ENCODE peak calls at places on chromosomes 7 and 10, in eight cellular contexts. H, N, T, R, K, D, J and B are unnamed samples.

GRCh38 chr10:43131256-43131655 is 7.0 kb upstream of the CSGALNACT2 start:
- DNase-seq in H (no peak), N (no peak), T (no peak), R (no peak), K (peak), D (no peak), J (no peak), B (no peak)

GRCh38 chr7:142438235-142438922 is 180.5 kb upstream of the PRSS58 start:
- DNase-seq in H (peak), N (no peak), T (peak), R (peak), K (no peak), D (no peak), J (peak), B (peak)

GRCh38 chr10:18214692-18215563 is 74.7 kb downstream of the CACNB2 start:
- DNase-seq in H (peak), N (peak), T (peak), R (peak), K (no peak), D (no peak), J (peak), B (peak)

GRCh38 chr10:120514035-120514620 is 57.1 kb downstream of the PLPP4 start:
- DNase-seq in H (peak), N (no peak), T (peak), R (peak), K (no peak), D (no peak), J (peak), B (peak)

GRCh38 chr7:155213385-155213784 is 84.3 kb upstream of the INSIG1 start:
- DNase-seq in H (peak), N (no peak), T (no peak), R (peak), K (no peak), D (no peak), J (no peak), B (no peak)

GRCh38 chr7:90311185-90311584 is 9.9 kb downstream of the FAM237B start:
- DNase-seq in H (no peak), N (no peak), T (no peak), R (no peak), K (no peak), D (no peak), J (no peak), B (no peak)

GRCh38 chr7:151146761-151147160 is 20.7 kb downstream of the GBX1 start:
- DNase-seq in H (no peak), N (no peak), T (no peak), R (no peak), K (no peak), D (no peak), J (no peak), B (no peak)

GRCh38 chr10:92419740-92420553 is 129.0 kb downstream of the MARCHF5 start:
- DNase-seq in H (no peak), N (no peak), T (no peak), R (peak), K (peak), D (no peak), J (no peak), B (peak)

GRCh38 chr7:151382079-151382885 is 27.6 kb downstream of the WDR86 start:
- DNase-seq in H (no peak), N (no peak), T (no peak), R (no peak), K (no peak), D (no peak), J (no peak), B (no peak)

GRCh38 chr7:133139350-133139749 is 57.5 kb upstream of the CHCHD3 start:
- DNase-seq in H (peak), N (no peak), T (peak), R (peak), K (no peak), D (no peak), J (peak), B (peak)

GRCh38 chr10:3865565-3865964 is 80.6 kb upstream of the KLF6 start:
- DNase-seq in H (no peak), N (no peak), T (no peak), R (no peak), K (no peak), D (no peak), J (no peak), B (no peak)

GRCh38 chr10:114634607-114634974 is 23.5 kb downstream of the ABLIM1 start:
- DNase-seq in H (peak), N (peak), T (no peak), R (peak), K (peak), D (no peak), J (peak), B (peak)

DNA sequence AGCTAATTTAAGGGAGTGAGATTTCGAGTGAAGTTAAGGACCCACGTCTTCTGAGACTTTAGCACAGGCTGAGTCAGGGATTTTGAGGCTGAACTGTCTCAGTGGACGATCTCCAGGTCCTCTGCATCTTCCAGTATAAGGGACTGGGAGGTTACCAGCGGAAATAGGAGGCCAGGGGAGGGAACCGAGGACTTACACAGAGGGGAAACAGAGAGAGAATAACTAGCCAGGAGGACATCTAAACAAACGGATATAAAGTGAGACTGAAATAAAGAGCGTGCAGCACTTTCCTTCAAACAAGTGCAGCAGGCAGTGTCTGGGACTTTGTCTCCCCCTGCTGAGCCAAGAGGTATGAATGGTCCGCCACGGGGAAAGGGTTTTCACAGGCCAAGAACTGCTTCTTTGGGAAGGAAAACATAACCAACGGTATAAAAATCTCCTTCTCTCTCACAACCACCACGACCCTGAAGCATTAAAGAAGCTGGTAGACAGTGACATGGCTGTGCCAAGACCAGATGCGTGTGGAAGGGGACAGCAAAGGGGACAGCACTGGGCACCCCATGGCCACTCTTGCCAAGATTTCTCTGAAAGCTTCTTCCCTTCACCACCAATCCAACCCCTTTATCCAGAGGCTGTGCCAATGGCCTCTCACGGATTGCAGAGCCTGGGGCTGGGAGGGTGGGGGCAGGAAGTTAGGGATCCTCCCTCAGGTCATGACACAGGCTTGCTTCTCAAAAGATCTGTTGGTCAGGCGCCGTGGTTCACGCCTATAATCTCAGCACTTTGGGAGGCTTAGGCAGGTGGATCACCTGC is 72.0 kb downstream of the SLC37A3 start:
- DNase-seq in H (peak), N (peak), T (peak), R (peak), K (peak), D (no peak), J (peak), B (peak)
- TF ChIP-seq CTCF in H (peak), N (no peak), T (peak), R (peak), K (peak), D (peak), J (peak), B (peak)

GRCh38 chr10:1607466-1607865 is 129.9 kb downstream of the ADARB2 start:
- DNase-seq in H (no peak), N (no peak), T (no peak), R (no peak), K (no peak), D (no peak), J (no peak), B (no peak)

GRCh38 chr10:1610986-1611770 is 126.1 kb downstream of the ADARB2 start:
- DNase-seq in H (no peak), N (no peak), T (no peak), R (no peak), K (no peak), D (no peak), J (no peak), B (no peak)

GRCh38 chr10:1609596-1609995 is 127.7 kb downstream of the ADARB2 start:
- DNase-seq in H (no peak), N (no peak), T (no peak), R (no peak), K (no peak), D (no peak), J (no peak), B (no peak)

GRCh38 chr10:1608408-1609037 is 128.8 kb downstream of the ADARB2 start:
- DNase-seq in H (no peak), N (no peak), T (no peak), R (no peak), K (no peak), D (no peak), J (no peak), B (no peak)

DNA sequence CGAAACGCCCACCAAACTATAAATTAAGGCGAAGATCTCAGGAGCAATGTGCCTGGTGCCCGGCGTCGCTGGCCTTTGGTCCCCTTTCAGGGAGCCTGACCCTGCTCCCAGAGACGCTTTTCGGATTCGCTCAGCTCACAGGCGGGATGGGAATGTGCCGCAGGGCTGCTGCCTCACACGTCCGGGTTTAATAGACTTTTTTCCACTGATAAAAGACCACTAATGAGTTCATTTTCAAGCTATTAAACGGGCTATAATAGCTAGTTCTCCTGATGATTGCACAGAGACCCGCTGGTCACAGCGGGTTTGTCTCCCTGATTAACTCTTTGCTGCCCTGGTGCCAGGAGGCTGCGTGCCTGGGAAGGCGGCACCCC is 128.3 kb downstream of the ADARB2 start:
- DNase-seq in H (no peak), N (no peak), T (no peak), R (no peak), K (no peak), D (no peak), J (no peak), B (no peak)
- H3K4me3 ChIP-seq in H (no peak), N (no peak), T (no peak), R (no peak), K (no peak), D (no peak), J (no peak), B (no peak)

GRCh38 chr10:78408671-78409472 is 375.2 kb downstream of the RPS24 start:
- DNase-seq in H (peak), N (no peak), T (no peak), R (no peak), K (peak), D (no peak), J (no peak), B (no peak)
- TF ChIP-seq CTCF in H (peak), N (no peak), T (no peak), R (no peak), K (no peak), D (no peak), J (no peak), B (no peak)

GRCh38 chr10:51251110-51251509 is 176.8 kb downstream of the PRKG1 start:
- DNase-seq in H (no peak), N (no peak), T (no peak), R (no peak), K (no peak), D (no peak), J (no peak), B (no peak)

GRCh38 chr10:51244739-51245138 is 170.5 kb downstream of the PRKG1 start:
- DNase-seq in H (peak), N (no peak), T (no peak), R (peak), K (no peak), D (no peak), J (no peak), B (no peak)

GRCh38 chr10:51246156-51246555 is 171.9 kb downstream of the PRKG1 start:
- DNase-seq in H (peak), N (no peak), T (no peak), R (no peak), K (no peak), D (no peak), J (no peak), B (no peak)

DNA sequence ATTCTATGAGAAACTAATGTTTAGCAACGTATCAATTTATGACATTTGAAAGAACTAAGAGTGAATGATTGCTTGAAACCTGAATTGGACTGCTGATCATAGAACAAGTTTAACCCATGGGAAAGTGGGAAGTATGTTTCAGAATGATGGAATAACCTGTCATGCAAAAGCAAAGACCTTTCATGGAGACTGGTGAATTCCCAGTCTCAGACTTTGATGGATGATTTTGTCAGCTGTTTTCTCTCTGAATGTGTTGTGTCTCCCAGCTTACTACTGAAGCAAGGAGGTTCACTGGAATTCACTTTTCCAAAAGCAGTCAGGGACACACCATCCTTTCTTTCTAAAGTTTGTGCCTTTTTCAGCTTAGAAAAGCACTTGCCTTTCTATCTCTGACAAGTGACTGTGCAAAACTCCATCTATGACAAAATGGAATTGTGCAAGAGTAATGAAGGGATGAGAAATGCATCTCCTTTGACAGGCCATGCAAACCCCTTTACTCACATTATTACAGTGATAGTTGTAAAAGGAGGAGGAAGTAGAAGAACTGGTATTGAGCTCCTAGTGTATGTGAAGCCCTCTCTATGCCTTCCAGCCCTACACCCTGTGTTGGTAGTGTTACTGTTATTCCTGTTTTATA is 176.1 kb downstream of the PRKG1 start:
- DNase-seq in H (no peak), N (no peak), T (no peak), R (no peak), K (no peak), D (no peak), J (no peak), B (no peak)
- H3K4me3 ChIP-seq in H (no peak), N (no peak), T (no peak), R (no peak), K (no peak), D (no peak), J (no peak), B (no peak)

GRCh38 chr10:98293550-98294269 is 25.7 kb upstream of the LOXL4 start:
- DNase-seq in H (no peak), N (peak), T (no peak), R (no peak), K (peak), D (no peak), J (peak), B (peak)

GRCh38 chr10:98294270-98294627 is 26.3 kb upstream of the LOXL4 start:
- DNase-seq in H (no peak), N (no peak), T (no peak), R (no peak), K (no peak), D (no peak), J (no peak), B (no peak)

GRCh38 chr10:98285416-98285815 is 17.4 kb upstream of the LOXL4 start:
- DNase-seq in H (no peak), N (no peak), T (no peak), R (no peak), K (no peak), D (no peak), J (no peak), B (no peak)

GRCh38 chr10:98292976-98293375 is 25.0 kb upstream of the LOXL4 start:
- DNase-seq in H (no peak), N (no peak), T (no peak), R (no peak), K (peak), D (no peak), J (no peak), B (no peak)

DNA sequence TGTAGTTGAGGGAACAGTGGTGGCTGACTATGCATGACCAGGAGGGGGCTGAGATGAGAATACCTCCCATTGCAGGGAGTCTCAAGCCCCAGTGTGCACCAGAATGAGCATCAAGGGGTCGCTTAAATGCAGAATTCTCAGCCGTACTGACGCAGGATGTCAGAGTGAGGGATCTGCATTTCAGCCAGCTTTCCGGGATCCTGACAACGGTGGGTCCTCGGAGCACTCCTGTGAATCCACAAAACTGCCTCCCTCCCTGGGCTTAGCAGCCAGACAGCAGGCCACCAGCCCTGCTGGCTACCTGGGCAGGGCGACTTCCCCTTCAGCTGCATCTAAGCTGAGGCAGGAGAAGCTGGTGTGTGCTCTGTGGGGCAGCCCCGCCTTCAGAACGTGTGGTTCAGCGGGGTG is 21.8 kb upstream of the LOXL4 start:
- DNase-seq in H (no peak), N (no peak), T (no peak), R (no peak), K (no peak), D (no peak), J (no peak), B (no peak)
- TF ChIP-seq CTCF in H (no peak), N (no peak), T (no peak), R (peak), K (no peak), D (no peak), J (no peak), B (no peak)

GRCh38 chr10:46272863-46273415 is 13.9 kb upstream of the ANTXRL start:
- DNase-seq in H (no peak), N (no peak), T (no peak), R (no peak), K (no peak), D (peak), J (no peak), B (no peak)

GRCh38 chr10:46267132-46267985 is 19.4 kb upstream of the ANTXRL start:
- DNase-seq in H (no peak), N (no peak), T (peak), R (no peak), K (no peak), D (peak), J (no peak), B (no peak)

GRCh38 chr10:46268076-46268881 is 18.5 kb upstream of the ANTXRL start:
- DNase-seq in H (no peak), N (peak), T (peak), R (no peak), K (peak), D (peak), J (no peak), B (no peak)

GRCh38 chr10:46273506-46274477 is 13.0 kb upstream of the ANTXRL start:
- DNase-seq in H (no peak), N (no peak), T (no peak), R (no peak), K (peak), D (peak), J (no peak), B (no peak)

DNA sequence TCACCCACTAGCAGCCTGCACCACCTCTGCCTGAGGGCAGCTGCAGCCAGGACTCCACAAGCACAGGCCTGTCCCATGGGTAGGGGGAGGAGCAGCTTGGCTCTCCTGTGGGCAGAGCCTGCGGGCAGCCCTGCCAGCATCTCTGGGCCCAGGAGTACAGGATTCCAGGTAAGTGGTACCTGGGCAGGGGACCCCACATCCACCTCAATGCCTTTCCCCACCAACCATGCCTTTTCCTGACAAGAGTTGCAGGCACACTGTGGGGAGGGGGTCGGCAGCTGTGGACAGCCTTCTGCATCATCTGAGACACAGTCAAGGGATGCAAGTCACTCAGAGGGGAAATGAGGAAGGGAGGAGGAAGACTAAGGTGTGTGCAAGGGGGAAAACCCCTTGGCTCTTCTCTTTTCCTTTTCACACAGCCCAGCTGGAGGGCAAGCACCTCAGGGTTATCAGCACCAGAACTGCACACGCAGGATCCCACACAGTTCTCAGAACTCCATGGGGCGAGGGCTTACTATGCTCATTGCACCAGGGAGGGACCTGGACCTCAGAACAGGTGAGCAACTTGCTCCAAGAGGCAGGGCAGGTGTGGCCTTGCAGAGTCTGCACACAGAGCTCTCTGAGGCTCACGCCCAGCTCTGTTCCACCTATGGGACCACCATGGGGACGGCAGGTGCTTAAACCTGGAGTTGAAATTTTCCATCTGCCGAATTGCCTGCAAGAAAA is 16.5 kb upstream of the ANTXRL start:
- DNase-seq in H (no peak), N (no peak), T (peak), R (no peak), K (no peak), D (peak), J (peak), B (peak)
- H3K4me3 ChIP-seq in H (no peak), N (no peak), T (peak), R (no peak), K (no peak), D (no peak), J (no peak), B (no peak)

GRCh38 chr10:131859341-131860020 is 41.3 kb upstream of the PPP2R2D start:
- DNase-seq in H (no peak), N (no peak), T (no peak), R (no peak), K (peak), D (no peak), J (no peak), B (peak)

GRCh38 chr10:131860806-131861440 is 39.9 kb upstream of the PPP2R2D start:
- DNase-seq in H (no peak), N (no peak), T (no peak), R (no peak), K (peak), D (no peak), J (no peak), B (no peak)

GRCh38 chr10:131858118-131858515 is 42.7 kb upstream of the PPP2R2D start:
- DNase-seq in H (no peak), N (no peak), T (no peak), R (no peak), K (peak), D (no peak), J (no peak), B (no peak)

GRCh38 chr10:131857156-131858117 is 43.4 kb upstream of the PPP2R2D start:
- DNase-seq in H (no peak), N (no peak), T (no peak), R (no peak), K (peak), D (no peak), J (no peak), B (no peak)

GRCh38 chr10:131858583-131859340 is 42.0 kb upstream of the PPP2R2D start:
- DNase-seq in H (no peak), N (no peak), T (no peak), R (no peak), K (peak), D (no peak), J (no peak), B (no peak)
- TF ChIP-seq CTCF in H (no peak), N (no peak), T (peak), R (no peak), K (no peak), D (no peak), J (no peak), B (no peak)

GRCh38 chr10:93753621-93754250 is 4.0 kb upstream of the LGI1 start:
- DNase-seq in H (no peak), N (no peak), T (no peak), R (no peak), K (no peak), D (no peak), J (no peak), B (no peak)

GRCh38 chr10:93751074-93751572 is 6.6 kb upstream of the LGI1 start:
- DNase-seq in H (no peak), N (no peak), T (no peak), R (no peak), K (no peak), D (no peak), J (no peak), B (no peak)

GRCh38 chr10:93752761-93753160 is 5.0 kb upstream of the LGI1 start:
- DNase-seq in H (peak), N (no peak), T (no peak), R (peak), K (no peak), D (no peak), J (peak), B (peak)

GRCh38 chr10:93749218-93749799 is 8.4 kb upstream of the LGI1 start:
- DNase-seq in H (no peak), N (no peak), T (no peak), R (no peak), K (no peak), D (no peak), J (no peak), B (peak)

GRCh38 chr10:93751832-93752231 is 5.9 kb upstream of the LGI1 start:
- DNase-seq in H (peak), N (no peak), T (peak), R (peak), K (no peak), D (no peak), J (peak), B (peak)
- H3K4me3 ChIP-seq in H (no peak), N (no peak), T (no peak), R (peak), K (peak), D (no peak), J (no peak), B (no peak)